ENCODE peak calls at places on chromosomes 12 and 14, in four cellular contexts. P is tibial artery; A is IMR-90; V is stimulated activated CD8-positive, alpha-beta memory T cell treated with anti-CD3 and anti-CD28 coated beads, Interleukin-7, amount 100 ng/mL, for 48 hours. Y is an unnamed sample.

GRCh38 chr14:50846171-50846880 is 15.4 kb upstream of the NIN start:
- DNase-seq in V (no peak), P (no peak), A (peak; percentile 92), Y (no peak)

GRCh38 chr12:76457010-76457409 is 102.6 kb downstream of the OSBPL8 start:
- DNase-seq in V (no peak), A (no peak), P (no peak), Y (no peak)

GRCh38 chr14:28671425-28671824 is 95.2 kb upstream of the FOXG1 start:
- DNase-seq in P (no peak), A (peak; percentile 11), V (no peak), Y (no peak)

GRCh38 chr14:39229222-39229543 is 4.5 kb upstream of the MIA2 start:
- DNase-seq in V (peak; percentile 64), A (peak; percentile 7), P (no peak), Y (no peak)

GRCh38 chr14:39145266-39145966 is 24.7 kb downstream of the TRAPPC6B start:
- DNase-seq in V (no peak), P (no peak), A (no peak), Y (no peak)

GRCh38 chr14:20278414-20278813 is 27.3 kb downstream of the TTC5 start:
- DNase-seq in V (no peak), A (peak; percentile 23), P (no peak), Y (peak; percentile 31)

GRCh38 chr12:115079760-115080159 is 395.8 kb upstream of the TBX3 start:
- DNase-seq in V (no peak), P (no peak), A (no peak), Y (no peak)

GRCh38 chr12:89355243-89356068 is 3.2 kb upstream of the DUSP6 start:
- DNase-seq in A (no peak), P (no peak), V (no peak), Y (no peak)

GRCh38 chr12:37733856-37734255 is 582.7 kb upstream of the ALG10B start:
- DNase-seq in V (no peak), P (no peak), A (no peak), Y (no peak)

GRCh38 chr14:93332032-93332852 is 594 bp downstream of the BTBD7 start:
- DNase-seq in A (peak; percentile 49), V (no peak), P (peak; percentile 80), Y (no peak)

GRCh38 chr14:38254565-38255407 is 1.1 kb downstream of the CLEC14A start:
- DNase-seq in V (no peak), P (no peak), A (no peak), Y (no peak)

GRCh38 chr12:93984005-93984404 is 164.4 kb upstream of the PLXNC1 start:
- DNase-seq in A (no peak), V (no peak), P (no peak), Y (no peak)

GRCh38 chr12:89995870-89996269 is 287.2 kb upstream of the ATP2B1 start:
- DNase-seq in P (no peak), V (no peak), A (peak; percentile 33), Y (no peak)

GRCh38 chr14:50964683-50965390 is 20.6 kb upstream of the PYGL start:
- DNase-seq in V (no peak), A (peak; percentile 99), P (peak; percentile 78), Y (peak; percentile 71)

GRCh38 chr12:108519558-108519957 is 4.5 kb downstream of the FICD start:
- DNase-seq in V (no peak), A (no peak), P (no peak), Y (no peak)

GRCh38 chr14:63551338-63551737 is 8.2 kb upstream of the PPP2R5E start:
- DNase-seq in P (no peak), V (no peak), A (peak; percentile 69), Y (no peak)

GRCh38 chr12:122471324-122472226 is 29.2 kb downstream of the ZCCHC8 start:
- DNase-seq in V (no peak), P (no peak), A (peak; percentile 84), Y (no peak)

GRCh38 chr12:50187084-50187900 is 20.1 kb upstream of the CERS5 start:
- DNase-seq in P (no peak), A (peak; percentile 94), V (peak; percentile 63), Y (no peak)

GRCh38 chr12:88325076-88325827 is 183.1 kb downstream of the TMTC3 start:
- DNase-seq in V (no peak), A (peak; percentile 98), P (no peak), Y (no peak)

GRCh38 chr12:57046392-57046791 is 3.5 kb downstream of the MYO1A start:
- DNase-seq in V (no peak), A (no peak), P (no peak), Y (no peak)

GRCh38 chr12:46459111-46459510 is 86.5 kb upstream of the SLC38A2 start:
- DNase-seq in V (peak; percentile 23), P (no peak), A (peak; percentile 91), Y (no peak)

GRCh38 chr12:75699728-75700496 is 188.5 kb upstream of the KRR1 start:
- DNase-seq in V (no peak), A (peak; percentile 67), P (no peak), Y (no peak)

GRCh38 chr12:100669922-100670321 is 96.4 kb downstream of the GAS2L3 start:
- DNase-seq in V (no peak), A (no peak), P (no peak), Y (no peak)

GRCh38 chr12:109087250-109087649 is 6.0 kb downstream of the ALKBH2 start:
- DNase-seq in P (no peak), V (no peak), A (no peak), Y (no peak)

GRCh38 chr12:67414011-67414715 is 145.0 kb downstream of the CAND1 start:
- DNase-seq in A (no peak), P (no peak), V (no peak), Y (no peak)

GRCh38 chr14:73198253-73198652 is 39.1 kb upstream of the PAPLN start:
- DNase-seq in V (no peak), P (no peak), A (no peak), Y (no peak)

GRCh38 chr14:59086241-59086899 is 102.1 kb upstream of the DAAM1 start:
- DNase-seq in P (no peak), A (peak; percentile 66), V (no peak), Y (no peak)

GRCh38 chr12:54956818-54957641 is 27.5 kb downstream of the TESPA1 start:
- DNase-seq in A (no peak), V (no peak), P (no peak), Y (no peak)